ENCODE peak calls at places on chromosome 20, in seven cellular contexts. M is AG10803; I is activated naive CD8-positive, alpha-beta T cell treated with anti-CD3 and anti-CD28 coated beads, Interleukin-2, amount 10 ng/mL, durations not matched to agents 7 days and 5 days; Z is nephron progenitor cell; W is GM04503; Y is activated CD4-positive, CD25-positive, alpha-beta regulatory T cell treated with anti-CD3 and anti-CD28 coated beads, Interleukin-2, amount 50 U/mL, for 16 hours; S is Jurkat, Clone E6-1. E is an unnamed sample.

GRCh38 chr20:61429458-61430227 is 177.6 kb downstream of the CDH4 start:
- DNase-seq in M (no peak), I (no peak), Z (no peak), W (no peak), Y (no peak), S (no peak), E (no peak)

GRCh38 chr20:64109390-64109747 is 2.0 kb upstream of the NPBWR2 start:
- DNase-seq in M (no peak), I (no peak), Z (no peak), W (no peak), Y (no peak), S (no peak), E (no peak)

GRCh38 chr20:25218492-25218891 is 23.0 kb downstream of the ENTPD6 start:
- DNase-seq in M (no peak), I (no peak), Z (no peak), W (no peak), Y (no peak), S (no peak), E (no peak)

GRCh38 chr20:38649275-38649891 is 47.8 kb downstream of the ARHGAP40 start:
- DNase-seq in M (no peak), I (no peak), Z (peak), W (no peak), Y (no peak), S (no peak), E (peak)

GRCh38 chr20:20752712-20753111 is 40.3 kb upstream of the RALGAPA2 start:
- DNase-seq in M (no peak), I (no peak), Z (no peak), W (no peak), Y (no peak), S (no peak), E (no peak)

GRCh38 chr20:47740225-47741184 is 44.8 kb downstream of the SULF2 start:
- DNase-seq in M (no peak), I (no peak), Z (no peak), W (no peak), Y (no peak), S (no peak), E (peak)

GRCh38 chr20:60206259-60206658 is 248.0 kb downstream of the CDH26 start:
- DNase-seq in M (peak), I (no peak), Z (peak), W (no peak), Y (no peak), S (peak), E (peak)

GRCh38 chr20:54122189-54122588 is 51.6 kb downstream of the CYP24A1 start:
- DNase-seq in M (peak), I (no peak), Z (no peak), W (no peak), Y (no peak), S (no peak), E (no peak)

GRCh38 chr20:4008877-4009276 is 6.5 kb downstream of the RNF24 start:
- DNase-seq in M (no peak), I (no peak), Z (no peak), W (no peak), Y (no peak), S (no peak), E (no peak)

GRCh38 chr20:32707691-32708581 is 34.2 kb upstream of the C20orf203 start:
- DNase-seq in M (peak), I (no peak), Z (no peak), W (no peak), Y (no peak), S (no peak), E (no peak)

GRCh38 chr20:53736757-53737403 is 143.2 kb upstream of the ZNF217 start:
- DNase-seq in M (peak), I (no peak), Z (no peak), W (no peak), Y (no peak), S (no peak), E (peak)

GRCh38 chr20:35238746-35239145 is 12.3 kb downstream of the MMP24 start:
- DNase-seq in M (no peak), I (no peak), Z (no peak), W (no peak), Y (no peak), S (no peak), E (no peak)

GRCh38 chr20:39960522-39961420 is 728.3 kb downstream of the MAFB start:
- DNase-seq in M (no peak), I (no peak), Z (no peak), W (no peak), Y (no peak), S (no peak), E (peak)

GRCh38 chr20:22060610-22061009 is 355.1 kb downstream of the PAX1 start:
- DNase-seq in M (no peak), I (no peak), Z (no peak), W (no peak), Y (no peak), S (no peak), E (no peak)

GRCh38 chr20:38032585-38033329 is 499 bp downstream of the TTI1 start:
- DNase-seq in M (no peak), I (no peak), Z (no peak), W (no peak), Y (no peak), S (peak), E (peak)

GRCh38 chr20:37351689-37352610 is 6.0 kb downstream of the SRC start:
- DNase-seq in M (peak), I (no peak), Z (no peak), W (no peak), Y (no peak), S (no peak), E (no peak)